ENCODE peak calls at places on chromosomes 16 and 17, in ten cellular contexts. V is ecto neural progenitor cell; T is GM19239; O is stimulated activated CD4-positive, alpha-beta T cell treated with anti-CD3 and anti-CD28 coated beads, Interleukin-1b, Interleukin-23, amount 100 ng/mL, for 1 hour; M is GM13976; E is choroid plexus epithelial cell; I is GM04504; F is ACHN; Y is AG10803; Q is heart right ventricle. L is an unnamed sample.

GRCh38 chr17:42675348-42675983 is 1.3 kb downstream of the PLEKHH3 start:
- DNase-seq in Y (no peak), E (no peak), Q (peak), O (no peak), T (no peak), F (no peak), I (no peak), M (no peak), V (no peak), L (no peak)

GRCh38 chr17:75507712-75508111 is 7.6 kb downstream of the CASKIN2 start:
- DNase-seq in F (no peak), I (no peak), T (no peak), Q (no peak), O (no peak), V (no peak), M (no peak), Y (no peak), E (no peak), L (no peak)

GRCh38 chr17:350706-351435 is 1.7 kb downstream of the RPH3AL start:
- DNase-seq in Q (peak), V (no peak), T (no peak), E (peak), O (no peak), I (peak), M (no peak), F (peak), Y (peak), L (no peak)

GRCh38 chr17:56635640-56636039 is 42.1 kb downstream of the NOG start:
- DNase-seq in T (no peak), M (no peak), Q (no peak), E (no peak), V (no peak), F (no peak), I (no peak), O (no peak), Y (no peak), L (no peak)

GRCh38 chr16:13950821-13951547 is 31.0 kb downstream of the ERCC4 start:
- DNase-seq in O (no peak), V (no peak), Y (no peak), E (no peak), T (no peak), Q (no peak), F (no peak), I (no peak), M (no peak), L (no peak)

GRCh38 chr16:69691980-69692911 is 34.1 kb downstream of the NQO1 start:
- DNase-seq in F (no peak), O (no peak), T (peak), M (no peak), Q (no peak), I (peak), V (no peak), E (peak), Y (peak), L (peak)

GRCh38 chr17:45293413-45294211 is 23.2 kb downstream of the MAP3K14 start:
- DNase-seq in M (peak), I (peak), F (peak), Y (peak), O (no peak), Q (peak), E (peak), T (no peak), V (no peak), L (no peak)

GRCh38 chr17:39016193-39017153 is 49.3 kb upstream of the FBXO47 start:
- DNase-seq in E (peak), T (no peak), I (no peak), Y (peak), V (no peak), Q (no peak), F (no peak), O (no peak), M (no peak), L (no peak)

GRCh38 chr16:31453255-31454204 is 5.8 kb upstream of the ARMC5 start:
- DNase-seq in E (peak), V (no peak), Y (peak), T (no peak), Q (no peak), O (no peak), M (no peak), F (peak), I (no peak), L (no peak)

GRCh38 chr17:41697122-41697962 is 8.7 kb downstream of the EIF1 start:
- DNase-seq in Q (peak), V (no peak), Y (peak), M (no peak), E (peak), I (peak), F (no peak), O (no peak), T (no peak), L (no peak)

GRCh38 chr17:32701860-32702259 is 175.1 kb downstream of the MYO1D start:
- DNase-seq in O (no peak), M (no peak), Y (no peak), F (no peak), T (no peak), I (no peak), E (no peak), V (no peak), Q (no peak), L (no peak)

GRCh38 chr17:82151106-82151957 is 53.3 kb upstream of the FASN start:
- DNase-seq in F (no peak), E (no peak), V (no peak), I (no peak), Q (no peak), M (no peak), T (no peak), Y (no peak), O (no peak), L (no peak)

GRCh38 chr17:15655162-15655561 is 28.9 kb downstream of the TRIM16 start:
- DNase-seq in Q (no peak), F (peak), Y (peak), T (no peak), I (no peak), E (no peak), O (no peak), M (no peak), V (no peak), L (no peak)

GRCh38 chr16:58021661-58022551 is 3.6 kb upstream of the MMP15 start:
- DNase-seq in E (peak), F (peak), V (no peak), Q (no peak), I (no peak), O (no peak), M (no peak), Y (peak), T (no peak), L (no peak)

GRCh38 chr16:89360760-89361435 is 129.5 kb downstream of the ANKRD11 start:
- DNase-seq in F (no peak), T (peak), M (peak), Q (no peak), Y (no peak), E (peak), I (no peak), V (no peak), O (peak), L (peak)

GRCh38 chr17:65158081-65158480 is 20.9 kb downstream of the RGS9 start:
- DNase-seq in Q (no peak), E (no peak), T (no peak), F (no peak), V (no peak), M (no peak), I (no peak), O (no peak), Y (no peak), L (no peak)

GRCh38 chr17:79388556-79389295 is 222.1 kb downstream of the RBFOX3 start:
- DNase-seq in Q (peak), I (no peak), T (peak), O (no peak), E (peak), V (peak), Y (peak), F (peak), M (peak), L (no peak)

GRCh38 chr17:46929413-46929812 is 6.5 kb downstream of the GOSR2 start:
- DNase-seq in V (no peak), M (no peak), E (peak), O (no peak), I (peak), Y (peak), F (no peak), T (no peak), Q (no peak), L (no peak)

GRCh38 chr16:30010817-30011504 is at the start of gene DOC2A:
- DNase-seq in Q (no peak), O (no peak), M (peak), T (no peak), F (no peak), Y (no peak), E (no peak), I (no peak), V (peak), L (no peak)

GRCh38 chr17:30586818-30587595 is 109.8 kb downstream of the GOSR1 start:
- DNase-seq in Q (no peak), I (no peak), F (peak), M (no peak), Y (peak), E (peak), T (no peak), O (no peak), V (no peak), L (no peak)

GRCh38 chr17:57949649-57950048 is 5.6 kb downstream of the CUEDC1 start:
- DNase-seq in Y (peak), E (no peak), F (no peak), V (no peak), M (no peak), O (no peak), T (no peak), Q (peak), I (no peak), L (no peak)

GRCh38 chr17:61631800-61632199 is 40.8 kb upstream of the NACA2 start:
- DNase-seq in I (no peak), T (no peak), Y (no peak), O (no peak), V (no peak), E (no peak), Q (no peak), F (no peak), M (no peak), L (no peak)

GRCh38 chr17:75679706-75680201 is 12.6 kb downstream of the SAP30BP start:
- DNase-seq in E (peak), F (peak), Q (peak), M (no peak), I (no peak), V (no peak), Y (peak), T (no peak), O (no peak), L (no peak)

GRCh38 chr17:601462-602303 is 113.0 kb downstream of the VPS53 start:
- DNase-seq in I (no peak), E (peak), M (no peak), F (no peak), V (no peak), Y (no peak), O (no peak), T (no peak), Q (no peak), L (no peak)

GRCh38 chr16:1771072-1771863 is at the start of gene NME3:
- DNase-seq in V (peak), F (peak), I (no peak), Q (peak), M (peak), T (peak), O (peak), E (peak), Y (peak), L (no peak)

GRCh38 chr17:40726919-40727318 is 23.4 kb upstream of the KRT24 start:
- DNase-seq in I (no peak), Q (no peak), T (no peak), O (no peak), M (no peak), V (no peak), E (peak), F (peak), Y (no peak), L (no peak)

GRCh38 chr17:60231234-60231633 is 81.5 kb downstream of the CA4 start:
- DNase-seq in M (peak), F (peak), Y (peak), I (no peak), V (no peak), Q (no peak), T (no peak), O (no peak), E (peak), L (no peak)

GRCh38 chr17:81002409-81003361 is 11.0 kb downstream of the CHMP6 start:
- DNase-seq in O (no peak), F (no peak), V (no peak), T (no peak), I (no peak), Y (peak), M (peak), E (peak), Q (peak), L (no peak)

GRCh38 chr17:77838748-77839147 is 119.8 kb upstream of the TNRC6C start:
- DNase-seq in Q (no peak), I (no peak), O (no peak), E (no peak), M (no peak), Y (no peak), T (no peak), F (no peak), V (no peak), L (no peak)

GRCh38 chr16:53429221-53429943 is 4.9 kb upstream of the RBL2 start:
- DNase-seq in Q (no peak), O (no peak), M (no peak), V (no peak), I (peak), Y (peak), E (peak), F (no peak), T (no peak), L (no peak)

GRCh38 chr16:27437946-27438345 is 36.0 kb downstream of the IL21R start:
- DNase-seq in Q (no peak), T (no peak), E (no peak), V (no peak), M (no peak), F (no peak), I (no peak), O (no peak), Y (no peak), L (no peak)

GRCh38 chr16:3536271-3536671 is 35.5 kb downstream of the CLUAP1 start:
- DNase-seq in Y (peak), I (peak), T (no peak), E (peak), V (no peak), F (no peak), M (no peak), Q (no peak), O (no peak), L (no peak)

L was measured in GM12878.